ENCODE peak calls at places on chromosome 17, in four cellular contexts. X is A549, Z is stomach, L is GM12878. J is an unnamed sample.

GRCh38 chr17:51769231-51769630 is 389.3 kb downstream of the CA10 start:
- DNase-seq in X (no peak), L (no peak), Z (no peak), J (no peak)

GRCh38 chr17:62663304-62663703 is 35.8 kb downstream of the MRC2 start:
- DNase-seq in Z (no peak), L (no peak), X (no peak), J (no peak)

GRCh38 chr17:36463916-36464764 is 22.3 kb upstream of the ZNHIT3 start:
- DNase-seq in L (no peak), X (peak), Z (peak), J (no peak)

GRCh38 chr17:66542183-66542966 is 240.0 kb downstream of the PRKCA start:
- DNase-seq in L (peak), Z (no peak), X (no peak), J (no peak)

GRCh38 chr17:16377804-16378400 is 3.0 kb upstream of the UBB start:
- DNase-seq in X (peak), L (no peak), Z (no peak), J (no peak)

GRCh38 chr17:79988163-79988971 is 47.3 kb downstream of the TBC1D16 start:
- DNase-seq in Z (peak), L (no peak), X (peak), J (no peak)

GRCh38 chr17:61406871-61407210 is 7.2 kb downstream of the TBX2 start:
- DNase-seq in Z (no peak), L (no peak), X (no peak), J (no peak)

GRCh38 chr17:76337413-76337777 is 16.3 kb downstream of the PRPSAP1 start:
- DNase-seq in X (no peak), Z (no peak), L (no peak), J (no peak)

GRCh38 chr17:40015005-40015997 is at the start of gene CSF3:
- DNase-seq in L (no peak), Z (peak), X (no peak), J (no peak)

GRCh38 chr17:14389656-14390055 is 88.8 kb downstream of the HS3ST3B1 start:
- DNase-seq in L (no peak), X (no peak), Z (no peak), J (no peak)

GRCh38 chr17:56581635-56582605 is 11.6 kb upstream of the NOG start:
- DNase-seq in L (no peak), X (no peak), Z (no peak), J (no peak)

GRCh38 chr17:32746698-32747097 is 130.2 kb downstream of the MYO1D start:
- DNase-seq in X (no peak), L (no peak), Z (no peak), J (no peak)

GRCh38 chr17:17816831-17817551 is 19.8 kb downstream of the SREBF1 start:
- DNase-seq in X (no peak), L (no peak), Z (no peak), J (no peak)

GRCh38 chr17:19470529-19471261 is 59.7 kb downstream of the RNF112 start:
- DNase-seq in Z (peak), L (no peak), X (no peak), J (peak)

GRCh38 chr17:33908363-33909064 is 346.6 kb upstream of the CCL2 start:
- DNase-seq in L (no peak), Z (no peak), X (no peak), J (no peak)

GRCh38 chr17:77640916-77641605 is 317.4 kb upstream of the TNRC6C start:
- DNase-seq in Z (no peak), X (no peak), L (no peak), J (no peak)

GRCh38 chr17:40034426-40035161 is 19.4 kb downstream of the CSF3 start:
- DNase-seq in X (no peak), Z (no peak), L (no peak), J (no peak)

GRCh38 chr17:32331243-32332040 is 10.5 kb downstream of the C17orf75 start:
- DNase-seq in X (no peak), L (no peak), Z (no peak), J (no peak)

GRCh38 chr17:39062846-39063680 is 88.4 kb downstream of the PLXDC1 start:
- DNase-seq in L (no peak), Z (no peak), X (no peak), J (no peak)

GRCh38 chr17:17062866-17063265 is 20.6 kb downstream of the MPRIP start:
- DNase-seq in Z (no peak), L (no peak), X (no peak), J (no peak)

GRCh38 chr17:850828-851759 is 68.9 kb downstream of the MRM3 start:
- DNase-seq in X (no peak), Z (no peak), L (no peak), J (no peak)

GRCh38 chr17:850086-850827 is 68.1 kb downstream of the MRM3 start:
- DNase-seq in Z (no peak), L (no peak), X (no peak), J (no peak)

GRCh38 chr17:851986-852385 is 69.8 kb downstream of the MRM3 start:
- DNase-seq in L (no peak), Z (no peak), X (no peak), J (no peak)

GRCh38 chr17:848402-848801 is 66.2 kb downstream of the MRM3 start:
- DNase-seq in L (no peak), Z (no peak), X (no peak), J (no peak)

GRCh38 chr17:846901-847777 is 65.0 kb downstream of the MRM3 start:
- DNase-seq in L (no peak), Z (no peak), X (no peak), J (no peak)
- H3K4me3 ChIP-seq in L (no peak), Z (peak), X (no peak), J (no peak)

GRCh38 chr17:45277216-45277849 is 15.4 kb upstream of the SPATA32 start:
- DNase-seq in X (peak), L (peak), Z (peak), J (peak)
- TF ChIP-seq CTCF in X (peak), L (peak), Z (no peak), J (peak)

DNA sequence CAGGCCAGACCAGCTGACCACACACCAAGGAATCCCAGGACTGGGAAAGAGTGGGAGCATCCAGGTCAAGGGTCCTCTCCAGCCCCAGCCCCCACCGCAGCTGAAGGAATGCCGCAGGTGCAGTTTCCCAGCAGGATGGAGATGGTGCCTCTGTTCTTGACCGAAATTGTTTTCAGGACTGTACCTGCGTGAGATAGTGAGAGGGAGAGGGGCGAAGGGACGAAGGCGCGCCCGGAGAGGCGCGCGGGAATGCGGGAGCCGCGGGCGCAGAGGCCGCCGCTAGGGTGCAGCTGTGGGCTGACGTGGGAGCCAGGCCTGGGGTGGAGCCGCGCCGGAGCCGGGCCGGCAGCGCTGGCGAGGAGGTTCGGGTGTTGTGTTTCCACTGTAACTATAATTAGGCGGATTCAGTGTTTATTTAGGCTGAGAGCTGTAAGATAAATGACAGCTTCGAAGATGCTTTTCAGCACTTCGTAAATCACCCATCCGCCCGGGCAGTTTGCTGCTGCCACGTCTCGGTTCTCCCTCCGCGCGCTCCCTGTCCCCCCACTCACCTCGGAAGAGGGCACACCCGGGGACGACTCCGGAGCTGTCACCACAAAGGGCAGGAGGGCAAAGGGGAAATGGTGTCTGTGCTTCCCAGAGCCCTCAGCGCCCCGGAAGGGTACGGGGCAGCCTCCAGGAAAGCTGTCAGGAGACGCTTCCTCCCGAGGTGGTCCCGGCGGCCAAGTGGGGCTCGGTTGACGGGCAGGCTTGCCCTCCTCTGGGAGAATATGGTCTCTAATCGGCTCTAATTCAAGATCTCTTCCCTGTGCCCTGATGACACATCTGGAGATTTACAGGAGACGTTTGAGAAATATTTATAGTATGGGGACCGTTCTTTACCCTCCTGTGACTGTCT is 38.2 kb downstream of the HOXB1 start:
- DNase-seq in L (no peak), Z (peak), X (peak), J (peak)
- TF ChIP-seq EP300 in L (no peak), Z (no peak), X (no peak), J (peak)

GRCh38 chr17:7018331-7018964 is 4.4 kb upstream of the BCL6B start:
- DNase-seq in X (no peak), Z (no peak), L (no peak), J (peak)
- H3K4me3 ChIP-seq in X (no peak), Z (peak), L (no peak), J (peak)

DNA sequence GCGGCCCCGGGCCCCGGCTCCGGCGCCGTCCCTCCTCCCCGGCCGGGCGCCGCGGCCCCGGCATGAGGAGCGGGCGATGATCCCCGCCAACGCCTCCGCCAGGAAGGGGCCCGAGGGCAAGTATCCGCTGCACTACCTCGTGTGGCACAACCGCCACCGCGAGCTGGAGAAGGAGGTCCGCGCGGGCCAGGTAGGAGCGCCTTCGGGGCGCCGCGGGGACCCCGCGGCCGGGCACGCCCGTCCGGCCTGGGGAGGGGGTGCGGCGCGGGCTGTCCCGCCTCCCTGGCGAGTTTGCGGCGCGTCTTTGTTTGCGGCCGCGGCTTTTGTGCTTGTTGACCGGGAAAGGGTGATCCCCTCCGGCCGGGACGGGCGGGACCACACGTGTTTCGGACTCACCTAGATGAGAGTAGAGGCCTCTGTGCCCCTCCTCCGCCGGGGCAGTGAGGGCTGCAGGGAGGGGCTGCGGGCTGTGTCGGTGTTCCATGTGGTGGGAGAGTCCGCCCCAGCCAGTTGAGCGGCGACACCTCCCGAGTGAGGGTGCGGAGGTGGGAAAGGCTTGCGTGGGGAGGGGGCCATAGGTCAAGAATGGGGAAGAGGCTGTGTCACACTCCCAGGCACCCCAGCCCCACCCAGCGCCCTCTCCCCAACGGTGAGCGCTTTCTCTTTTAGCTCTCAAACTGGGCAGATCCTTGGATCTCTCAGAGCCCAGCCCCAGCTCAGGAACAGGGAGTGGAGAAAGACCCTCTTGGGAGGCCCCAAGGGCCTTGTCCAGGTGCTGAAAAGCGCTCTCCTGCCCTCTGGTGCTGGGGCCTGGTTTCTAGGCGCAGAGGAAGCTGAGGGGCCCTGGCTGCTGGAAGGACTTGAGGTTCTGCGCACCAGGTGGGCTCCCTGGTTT is 861 bp downstream of the ANKRD13B start:
- DNase-seq in Z (no peak), X (peak), L (no peak), J (no peak)
- TF ChIP-seq CTCF in Z (no peak), X (peak), L (peak), J (no peak)

J was measured in tibial nerve.